ENCODE peak calls at places on chromosomes 7 and 10, in four cellular contexts. D is NCI-H1694 treated with DMSO at 0.1 percent for 48 hours; B is AG04449; J is activated CD8-positive, alpha-beta memory T cell treated with anti-CD3 and anti-CD28 coated beads for 4 hours. C is an unnamed sample.

GRCh38 chr10:73937333-73938020 is 26.5 kb downstream of the PLAU start:
- DNase-seq in B (no peak), J (no peak), D (no peak), C (no peak)

GRCh38 chr10:95770084-95770720 is 14.2 kb downstream of the ENTPD1 start:
- DNase-seq in B (no peak), J (no peak), D (no peak), C (no peak)

GRCh38 chr10:13144814-13145213 is 16.5 kb upstream of the MCM10 start:
- DNase-seq in J (no peak), B (no peak), D (no peak), C (no peak)

GRCh38 chr7:23742051-23742450 is 32.0 kb downstream of the STK31 start:
- DNase-seq in J (no peak), B (no peak), D (no peak), C (no peak)

GRCh38 chr7:158074896-158075632 is 512.6 kb downstream of the PTPRN2 start:
- DNase-seq in J (no peak), B (no peak), D (no peak), C (no peak)

GRCh38 chr7:47579458-47579857 is 2.5 kb downstream of the TNS3 start:
- DNase-seq in B (no peak), J (no peak), D (no peak), C (no peak)

GRCh38 chr10:110151467-110151866 is 55.9 kb upstream of the MXI1 start:
- DNase-seq in D (no peak), B (no peak), J (no peak), C (no peak)

GRCh38 chr10:131259535-131259934 is 52.0 kb downstream of the TCERG1L start:
- DNase-seq in D (no peak), J (no peak), B (no peak), C (no peak)

GRCh38 chr7:36439624-36440023 is 50.0 kb downstream of the ANLN start:
- DNase-seq in J (no peak), D (no peak), B (no peak), C (no peak)

GRCh38 chr7:92634924-92635519 is 44.8 kb upstream of the FAM133B start:
- DNase-seq in J (no peak), D (no peak), B (peak; percentile 56), C (no peak)

GRCh38 chr7:106598663-106599342 is 62.2 kb downstream of the CCDC71L start:
- DNase-seq in J (peak; percentile 21), D (no peak), B (no peak), C (peak; percentile 42)

GRCh38 chr7:122212754-122213153 is 68.7 kb upstream of the AASS start:
- DNase-seq in B (no peak), J (no peak), D (no peak), C (no peak)

GRCh38 chr7:45580053-45580872 is 6.1 kb downstream of the ADCY1 start:
- DNase-seq in J (no peak), D (no peak), B (no peak), C (no peak)

GRCh38 chr7:47941136-47941844 is 7.0 kb downstream of the PKD1L1 start:
- DNase-seq in J (no peak), D (no peak), B (peak; percentile 61), C (no peak)

GRCh38 chr10:35216303-35216905 is 89.8 kb downstream of the CREM start:
- DNase-seq in B (no peak), J (no peak), D (no peak), C (no peak)

GRCh38 chr7:23597908-23598224 is 684 bp downstream of the CCDC126 start:
- DNase-seq in J (no peak), D (peak; percentile 35), B (no peak), C (no peak)

GRCh38 chr7:77413861-77414424 is 2.2 kb downstream of the GSAP start:
- DNase-seq in D (no peak), J (no peak), B (no peak), C (no peak)

GRCh38 chr7:154835924-154836529 is 166.9 kb downstream of the PAXIP1 start:
- DNase-seq in B (no peak), D (no peak), J (no peak), C (no peak)

GRCh38 chr7:129714514-129715063 is 103.1 kb downstream of the NRF1 start:
- DNase-seq in B (no peak), D (no peak), J (no peak), C (no peak)

GRCh38 chr10:3782456-3783312 is 2.3 kb downstream of the KLF6 start:
- DNase-seq in J (no peak), B (peak; percentile 88), D (no peak), C (peak; percentile 69)

GRCh38 chr7:894164-894867 is 18.0 kb downstream of the GET4 start:
- DNase-seq in B (no peak), D (no peak), J (no peak), C (no peak)

GRCh38 chr10:70508912-70509366 is 30.4 kb downstream of the PALD1 start:
- DNase-seq in D (no peak), J (no peak), B (no peak), C (no peak)

GRCh38 chr10:50993817-50994251 is 80.5 kb upstream of the PRKG1 start:
- DNase-seq in J (no peak), B (peak; percentile 81), D (no peak), C (no peak)

GRCh38 chr7:31603076-31603475 is 83.9 kb upstream of the PPP1R17 start:
- DNase-seq in D (peak; percentile 99), B (no peak), J (no peak), C (no peak)

GRCh38 chr7:157528785-157529341 is 192.1 kb downstream of the DNAJB6 start:
- DNase-seq in D (no peak), J (no peak), B (no peak), C (no peak)

GRCh38 chr10:98694863-98695262 is 248.1 kb upstream of the HPS1 start:
- DNase-seq in J (no peak), B (no peak), D (no peak), C (no peak)

GRCh38 chr10:11212686-11213085 is 195.0 kb downstream of the CELF2 start:
- DNase-seq in D (no peak), J (no peak), B (no peak), C (no peak)

GRCh38 chr10:50645241-50645640 is 21.5 kb upstream of the SGMS1 start:
- DNase-seq in B (no peak), D (no peak), J (no peak), C (no peak)

GRCh38 chr7:12303096-12303495 is 92.0 kb downstream of the TMEM106B start:
- DNase-seq in B (no peak), J (no peak), D (no peak), C (no peak)

GRCh38 chr10:120632047-120632446 is 175.0 kb downstream of the PLPP4 start:
- DNase-seq in J (no peak), D (no peak), B (no peak), C (no peak)

GRCh38 chr10:4279649-4280048 is 494.6 kb upstream of the KLF6 start:
- DNase-seq in J (no peak), D (no peak), B (peak; percentile 10), C (no peak)

GRCh38 chr7:31082450-31082849 is 30.3 kb downstream of the ADCYAP1R1 start:
- DNase-seq in D (no peak), B (no peak), J (no peak), C (no peak)

GRCh38 chr7:124908258-124908657 is 21.4 kb downstream of the POT1 start:
- DNase-seq in B (no peak), D (no peak), J (no peak), C (no peak)

GRCh38 chr7:1798191-1798590 is 128.1 kb downstream of the ELFN1 start:
- DNase-seq in B (no peak), J (no peak), D (no peak), C (no peak)

GRCh38 chr10:43254199-43254730 is 12.6 kb downstream of the RASGEF1A start:
- DNase-seq in D (no peak), J (peak; percentile 24), B (no peak), C (peak; percentile 13)

GRCh38 chr7:26993816-26994810 is 101.7 kb downstream of the HOXA1 start:
- DNase-seq in J (no peak), B (no peak), D (no peak), C (no peak)

GRCh38 chr10:89079991-89080390 is 89.4 kb downstream of the FAS start:
- DNase-seq in B (no peak), J (no peak), D (no peak), C (no peak)

GRCh38 chr7:127447326-127447945 is 54.9 kb upstream of the ZNF800 start:
- DNase-seq in D (peak; percentile 50), J (peak; percentile 15), B (no peak), C (peak; percentile 19)

GRCh38 chr10:112843623-112844022 is 106.4 kb upstream of the TCF7L2 start:
- DNase-seq in J (no peak), B (no peak), D (no peak), C (no peak)